ENCODE peak calls at places on chromosomes 4 and X, in ten cellular contexts. M, Z, Y, H, W, D, N, I, R and C are unnamed samples. For H3K9me3, H3K4me1 and H3K27me3, the result is how much of the 10 kb centered on the place peaks cover.

GRCh38 chr4:5460106-5460801 is 248.1 kb downstream of the EVC2 start:
- DNase-seq in W (no peak), Z (no peak), Y (no peak), D (peak), M (no peak), N (no peak), I (peak), R (peak), H (peak), C (no peak)

GRCh38 chr4:153488006-153488718 is 22.0 kb downstream of the TMEM131L start:
- DNase-seq in M (peak), H (peak), I (peak), W (peak), Z (no peak), D (no peak), R (no peak), N (peak), Y (peak), C (peak)

GRCh38 chr4:107709916-107710315 is 10.1 kb downstream of the PAPSS1 start:
- DNase-seq in W (no peak), N (no peak), Y (no peak), I (no peak), M (no peak), D (peak), Z (no peak), R (no peak), H (no peak), C (no peak)

GRCh38 chr4:184821242-184821641 is 4.5 kb downstream of the ACSL1 start:
- DNase-seq in N (no peak), R (no peak), D (no peak), W (no peak), H (no peak), Y (no peak), Z (no peak), I (no peak), M (no peak), C (no peak)

GRCh38 chr4:170089743-170090666 is at the start of gene AADAT:
- DNase-seq in Z (peak), M (peak), W (peak), I (peak), D (peak), R (peak), H (peak), Y (peak), N (no peak), C (peak)

GRCh38 chrX:153474718-153475117 is 4.3 kb upstream of the HAUS7 start:
- DNase-seq in Y (peak), D (peak), R (peak), W (peak), I (peak), H (peak), N (peak), Z (peak), M (peak), C (peak)

GRCh38 chrX:3550160-3550765 is 163.2 kb downstream of the PRKX start:
- DNase-seq in H (peak), N (no peak), W (peak), R (peak), I (peak), M (no peak), Y (no peak), Z (no peak), D (peak), C (no peak)

GRCh38 chrX:139967300-139967699 is 2.0 kb upstream of the CXorf66 start:
- DNase-seq in H (peak), W (peak), Z (no peak), Y (no peak), M (no peak), R (no peak), I (peak), D (peak), N (no peak), C (no peak)

GRCh38 chr4:61182915-61183314 is 17.2 kb upstream of the ADGRL3 start:
- DNase-seq in R (no peak), Y (no peak), I (no peak), Z (no peak), H (no peak), M (no peak), D (no peak), N (no peak), W (no peak), C (no peak)

GRCh38 chr4:20433101-20433705 is 181.5 kb downstream of the SLIT2 start:
- DNase-seq in Y (no peak), D (no peak), H (no peak), M (no peak), W (no peak), N (no peak), R (no peak), Z (no peak), I (no peak), C (no peak)

GRCh38 chrX:82333575-82333974 is 1131.7 kb downstream of the SH3BGRL start:
- DNase-seq in N (no peak), D (no peak), R (peak), M (no peak), W (no peak), Y (no peak), H (no peak), I (no peak), Z (no peak), C (no peak)

GRCh38 chrX:82335772-82336171 is 1133.9 kb downstream of the SH3BGRL start:
- DNase-seq in M (no peak), Z (no peak), N (no peak), H (no peak), R (no peak), I (no peak), W (no peak), D (no peak), Y (no peak), C (no peak)
- H3K9me3 ChIP-seq in M (under half), Z (under half), N (under half), H (under half), R (under half), I (under half), W (under half), D (under half), Y (under half), C (under half)

GRCh38 chrX:8811611-8812010 is 10.4 kb upstream of the FAM9A start:
- DNase-seq in R (no peak), H (no peak), N (no peak), D (no peak), Z (no peak), M (no peak), Y (no peak), I (no peak), W (no peak), C (no peak)

GRCh38 chrX:8805974-8806373 is 4.8 kb upstream of the FAM9A start:
- DNase-seq in R (no peak), W (no peak), M (no peak), D (no peak), Y (no peak), I (no peak), N (no peak), H (no peak), Z (no peak), C (no peak)

GRCh38 chrX:8813036-8813435 is 11.9 kb upstream of the FAM9A start:
- DNase-seq in R (no peak), N (no peak), I (no peak), Y (no peak), H (no peak), W (no peak), D (no peak), Z (no peak), M (no peak), C (no peak)

GRCh38 chrX:8803326-8803725 is 2.1 kb upstream of the FAM9A start:
- DNase-seq in R (no peak), Z (no peak), I (no peak), N (no peak), Y (no peak), M (no peak), H (no peak), W (no peak), D (no peak), C (no peak)

DNA sequence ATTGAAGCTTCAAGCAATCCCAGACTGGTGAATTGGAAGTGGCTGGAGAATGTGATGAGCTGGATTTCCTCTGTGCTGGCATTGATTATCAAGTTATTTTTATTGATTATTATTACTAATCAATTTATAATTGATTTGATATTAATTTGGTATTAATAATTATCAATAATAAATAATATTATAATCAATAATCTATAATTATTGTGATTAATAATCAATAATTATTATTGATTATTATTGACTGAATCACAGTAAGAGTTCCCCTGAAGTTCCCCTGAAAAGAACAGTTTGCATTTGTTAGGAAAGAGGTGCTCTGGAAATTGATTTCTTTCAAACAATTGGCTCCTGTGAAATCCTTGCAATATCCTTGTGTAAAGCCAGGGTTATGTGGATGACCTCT is 7.5 kb upstream of the FAM9A start:
- DNase-seq in Z (no peak), W (no peak), M (no peak), R (no peak), N (no peak), H (no peak), D (no peak), Y (no peak), I (no peak), C (no peak)
- H3K4me1 ChIP-seq in Z (under half), W (under half), M (under half), R (under half), N (under half), H (under half), D (under half), Y (under half), I (under half), C (under half)

GRCh38 chrX:106783716-106784115 is 18.8 kb upstream of the TBC1D8B start:
- DNase-seq in M (no peak), Z (no peak), N (no peak), I (no peak), D (no peak), R (no peak), W (no peak), Y (no peak), H (peak), C (no peak)
- H3K27me3 ChIP-seq in M (under half), Z (under half), N (half or more), I (under half), D (under half), R (under half), W (under half), Y (under half), H (under half), C (under half)

GRCh38 chr4:135598151-135598550 is 1396.6 kb upstream of the PABPC4L start:
- DNase-seq in R (no peak), W (no peak), N (no peak), Y (no peak), H (no peak), D (no peak), M (no peak), I (peak), Z (no peak), C (no peak)
- H3K9me3 ChIP-seq in R (under half), W (under half), N (under half), Y (under half), H (half or more), D (under half), M (under half), I (under half), Z (under half), C (under half)

GRCh38 chr4:1309261-1310010 is 19.7 kb downstream of the MAEA start:
- DNase-seq in Y (peak), H (peak), W (peak), R (peak), I (peak), M (peak), N (peak), D (peak), Z (peak), C (peak)

GRCh38 chr4:1305261-1305711 is 15.6 kb downstream of the MAEA start:
- DNase-seq in W (no peak), M (no peak), Z (peak), R (no peak), N (no peak), D (no peak), I (no peak), H (no peak), Y (peak), C (peak)

GRCh38 chr4:1310031-1310795 is 20.5 kb downstream of the MAEA start:
- DNase-seq in W (no peak), R (no peak), D (no peak), Y (peak), N (no peak), H (peak), Z (no peak), M (no peak), I (no peak), C (peak)

GRCh38 chr4:1305781-1306455 is 16.2 kb downstream of the MAEA start:
- DNase-seq in R (no peak), Z (no peak), H (peak), I (no peak), Y (peak), W (peak), N (no peak), D (no peak), M (no peak), C (no peak)

GRCh38 chr4:1307951-1308735 is 18.5 kb downstream of the MAEA start:
- DNase-seq in M (no peak), R (no peak), I (no peak), H (no peak), Z (no peak), D (no peak), W (no peak), Y (peak), N (no peak), C (peak)
- H3K4me1 ChIP-seq in M (under half), R (under half), I (under half), H (under half), Z (under half), D (under half), W (under half), Y (under half), N (under half), C (under half)

DNA sequence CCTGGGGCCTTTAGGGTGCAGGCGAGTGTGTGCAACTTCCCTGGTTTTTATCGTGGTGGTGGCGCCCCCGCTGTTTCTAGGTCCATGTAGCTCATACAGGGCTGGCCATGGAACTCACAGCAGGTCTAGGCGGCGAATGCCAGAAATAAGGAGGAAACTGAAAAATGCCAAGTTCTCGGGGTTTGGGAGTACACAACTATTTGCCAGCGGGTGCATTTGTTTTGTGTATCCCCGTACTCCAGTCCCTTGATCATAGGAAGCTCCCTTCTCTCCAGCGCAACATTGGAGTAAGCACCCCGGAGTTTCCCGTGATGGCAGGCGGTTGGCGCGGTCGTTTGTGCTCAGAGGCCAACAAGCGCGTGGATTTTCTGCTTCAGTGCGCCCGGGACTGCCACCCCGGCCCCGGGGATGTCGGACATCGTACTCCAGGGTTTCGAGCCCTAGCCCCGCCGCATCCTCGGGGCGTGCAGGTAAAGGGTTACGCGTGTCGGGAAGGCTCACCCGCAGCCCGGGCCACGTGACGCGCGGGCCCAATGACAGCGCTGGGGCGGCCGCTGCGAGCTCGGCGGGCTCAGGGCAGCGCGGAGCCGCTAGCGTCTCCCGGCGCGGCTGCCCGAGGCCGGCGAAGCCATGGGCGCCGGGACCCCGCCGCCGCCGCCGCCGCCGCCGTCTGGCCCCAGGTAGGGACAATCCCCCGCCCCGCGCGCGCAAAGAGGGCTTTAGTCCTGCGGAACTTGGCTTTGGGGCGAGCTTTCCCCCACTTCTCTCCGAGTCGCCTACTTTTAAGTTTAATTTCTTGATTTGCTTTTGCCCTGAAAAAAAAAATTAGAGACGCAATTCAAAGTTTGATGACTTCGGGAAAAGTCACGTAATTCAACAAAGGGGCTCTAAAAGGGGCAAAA is 209.1 kb downstream of the NWD2 start:
- DNase-seq in H (peak), N (peak), I (peak), M (peak), D (peak), R (peak), W (peak), Y (peak), Z (no peak), C (peak)
- H3K27me3 ChIP-seq in H (half or more), N (under half), I (under half), M (under half), D (under half), R (under half), W (under half), Y (half or more), Z (under half), C (under half)

DNA sequence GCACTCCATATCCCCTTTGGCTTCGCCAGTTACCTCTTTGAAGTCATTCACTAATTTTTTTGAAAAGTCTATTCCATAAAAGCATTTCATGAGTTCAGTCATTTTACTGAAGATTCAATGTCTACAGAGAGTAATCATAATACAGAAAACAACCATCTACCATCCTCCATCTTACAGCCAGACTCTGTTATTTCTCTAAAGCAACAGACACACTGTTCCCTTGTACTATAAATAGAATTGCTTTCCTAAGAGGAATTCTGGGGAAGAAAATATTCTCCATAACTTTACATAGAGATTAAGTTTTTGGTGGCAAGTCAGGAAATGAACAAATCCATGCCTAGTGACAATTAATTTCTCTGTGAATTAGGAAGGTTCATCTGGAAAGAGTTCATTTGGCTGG is 37.0 kb downstream of the XK start:
- DNase-seq in I (no peak), W (no peak), D (no peak), H (no peak), Y (no peak), M (no peak), Z (no peak), R (no peak), N (no peak), C (no peak)
- H3K9me3 ChIP-seq in I (under half), W (under half), D (under half), H (under half), Y (under half), M (under half), Z (under half), R (under half), N (under half), C (under half)